ENCODE peak calls at places on chromosome 18, in seven cellular contexts. One of them, this sample, is unnamed.

GRCh38 chr18:49778826-49779465 is 34.4 kb downstream of the ACAA2 start:
- DNase-seq in esophagus squamous epithelium: no peak
- DNase-seq in H54: no peak
- DNase-seq in A549: no peak
- DNase-seq in K562: no peak
- DNase-seq in breast epithelium: no peak
- DNase-seq in tibial nerve: no peak
- DNase-seq in this sample: no peak

GRCh38 chr18:435940-436339 is 64.6 kb downstream of the COLEC12 start:
- DNase-seq in esophagus squamous epithelium: no peak
- DNase-seq in H54: no peak
- DNase-seq in A549: no peak
- DNase-seq in K562: no peak
- DNase-seq in breast epithelium: no peak
- DNase-seq in tibial nerve: no peak
- DNase-seq in this sample: no peak

GRCh38 chr18:61720496-61720895 is 172.3 kb downstream of the RNF152 start:
- DNase-seq in esophagus squamous epithelium: no peak
- DNase-seq in H54: no peak
- DNase-seq in A549: no peak
- DNase-seq in K562: no peak
- DNase-seq in breast epithelium: no peak
- DNase-seq in tibial nerve: no peak
- DNase-seq in this sample: no peak

GRCh38 chr18:69518989-69519388 is 118.3 kb downstream of the DOK6 start:
- DNase-seq in esophagus squamous epithelium: no peak
- DNase-seq in H54: no peak
- DNase-seq in A549: no peak
- DNase-seq in K562: no peak
- DNase-seq in breast epithelium: no peak
- DNase-seq in tibial nerve: no peak
- DNase-seq in this sample: no peak

GRCh38 chr18:78739115-78739514 is 240.5 kb upstream of the SALL3 start:
- DNase-seq in esophagus squamous epithelium: no peak
- DNase-seq in H54: no peak
- DNase-seq in A549: no peak
- DNase-seq in K562: no peak
- DNase-seq in breast epithelium: no peak
- DNase-seq in tibial nerve: no peak
- DNase-seq in this sample: no peak

GRCh38 chr18:23578891-23579653 is 7.2 kb downstream of the NPC1 start:
- DNase-seq in esophagus squamous epithelium: no peak
- DNase-seq in H54: no peak
- DNase-seq in A549: no peak
- DNase-seq in K562: no peak
- DNase-seq in breast epithelium: no peak
- DNase-seq in tibial nerve: no peak
- DNase-seq in this sample: no peak

GRCh38 chr18:13574761-13575160 is 151.6 kb downstream of the FAM210A start:
- DNase-seq in esophagus squamous epithelium: no peak
- DNase-seq in H54: no peak
- DNase-seq in A549: no peak
- DNase-seq in K562: no peak
- DNase-seq in breast epithelium: no peak
- DNase-seq in tibial nerve: no peak
- DNase-seq in this sample: no peak

GRCh38 chr18:2686349-2686968 is 30.9 kb downstream of the SMCHD1 start:
- DNase-seq in esophagus squamous epithelium: no peak
- DNase-seq in H54: no peak
- DNase-seq in A549: no peak
- DNase-seq in K562: no peak
- DNase-seq in breast epithelium: no peak
- DNase-seq in tibial nerve: no peak
- DNase-seq in this sample: no peak

GRCh38 chr18:56627991-56628390 is 10.4 kb downstream of the TXNL1 start:
- DNase-seq in esophagus squamous epithelium: no peak
- DNase-seq in H54: no peak
- DNase-seq in A549: no peak
- DNase-seq in K562: no peak
- DNase-seq in breast epithelium: no peak
- DNase-seq in tibial nerve: no peak
- DNase-seq in this sample: no peak

GRCh38 chr18:74153377-74153776 is 5.1 kb downstream of the TIMM21 start:
- DNase-seq in esophagus squamous epithelium: no peak
- DNase-seq in H54: no peak
- DNase-seq in A549: no peak
- DNase-seq in K562: no peak
- DNase-seq in breast epithelium: no peak
- DNase-seq in tibial nerve: no peak
- DNase-seq in this sample: no peak

GRCh38 chr18:25503567-25504081 is 151.7 kb upstream of the ZNF521 start:
- DNase-seq in esophagus squamous epithelium: no peak
- DNase-seq in H54: no peak
- DNase-seq in A549: peak
- DNase-seq in K562: no peak
- DNase-seq in breast epithelium: peak
- DNase-seq in tibial nerve: peak
- DNase-seq in this sample: peak

GRCh38 chr18:67417864-67418523 is 98.5 kb downstream of the DSEL start:
- DNase-seq in esophagus squamous epithelium: no peak
- DNase-seq in H54: peak
- DNase-seq in A549: peak
- DNase-seq in K562: peak
- DNase-seq in breast epithelium: no peak
- DNase-seq in tibial nerve: no peak
- DNase-seq in this sample: peak

GRCh38 chr18:3345452-3345851 is 83.5 kb downstream of the MYL12B start:
- DNase-seq in esophagus squamous epithelium: no peak
- DNase-seq in H54: no peak
- DNase-seq in A549: no peak
- DNase-seq in K562: no peak
- DNase-seq in breast epithelium: no peak
- DNase-seq in tibial nerve: no peak
- DNase-seq in this sample: no peak

GRCh38 chr18:56162316-56162715 is 476.1 kb downstream of the TXNL1 start:
- DNase-seq in esophagus squamous epithelium: no peak
- DNase-seq in H54: no peak
- DNase-seq in A549: no peak
- DNase-seq in K562: no peak
- DNase-seq in breast epithelium: no peak
- DNase-seq in tibial nerve: no peak
- DNase-seq in this sample: no peak

GRCh38 chr18:42413870-42414269 is 458.8 kb downstream of the PIK3C3 start:
- DNase-seq in esophagus squamous epithelium: no peak
- DNase-seq in H54: no peak
- DNase-seq in A549: no peak
- DNase-seq in K562: no peak
- DNase-seq in breast epithelium: no peak
- DNase-seq in tibial nerve: no peak
- DNase-seq in this sample: no peak

GRCh38 chr18:2981212-2981728 is 31.7 kb downstream of the LPIN2 start:
- DNase-seq in esophagus squamous epithelium: no peak
- DNase-seq in H54: peak
- DNase-seq in A549: peak
- DNase-seq in K562: no peak
- DNase-seq in breast epithelium: no peak
- DNase-seq in tibial nerve: no peak
- DNase-seq in this sample: no peak

GRCh38 chr18:3593381-3593903 is 143.5 kb downstream of the TGIF1 start:
- DNase-seq in esophagus squamous epithelium: no peak
- DNase-seq in H54: peak
- DNase-seq in A549: no peak
- DNase-seq in K562: peak
- DNase-seq in breast epithelium: peak
- DNase-seq in tibial nerve: no peak
- DNase-seq in this sample: no peak

GRCh38 chr18:12423820-12424219 is 16.1 kb downstream of the PRELID3A start:
- DNase-seq in esophagus squamous epithelium: no peak
- DNase-seq in H54: no peak
- DNase-seq in A549: no peak
- DNase-seq in K562: no peak
- DNase-seq in breast epithelium: no peak
- DNase-seq in tibial nerve: no peak
- DNase-seq in this sample: no peak

GRCh38 chr18:61954347-61954746 is 61.5 kb upstream of the RNF152 start:
- DNase-seq in esophagus squamous epithelium: no peak
- DNase-seq in H54: no peak
- DNase-seq in A549: no peak
- DNase-seq in K562: no peak
- DNase-seq in breast epithelium: no peak
- DNase-seq in tibial nerve: no peak
- DNase-seq in this sample: no peak

GRCh38 chr18:48539406-48540328 is 836 bp downstream of the CTIF start:
- DNase-seq in esophagus squamous epithelium: no peak
- DNase-seq in H54: no peak
- DNase-seq in A549: peak
- DNase-seq in K562: peak
- DNase-seq in breast epithelium: peak
- DNase-seq in tibial nerve: peak
- DNase-seq in this sample: peak

GRCh38 chr18:48542513-48543181 is 3.8 kb downstream of the CTIF start:
- DNase-seq in esophagus squamous epithelium: no peak
- DNase-seq in H54: no peak
- DNase-seq in A549: no peak
- DNase-seq in K562: peak
- DNase-seq in breast epithelium: peak
- DNase-seq in tibial nerve: no peak
- DNase-seq in this sample: peak

GRCh38 chr18:48540329-48541025 is 1.6 kb downstream of the CTIF start:
- DNase-seq in esophagus squamous epithelium: peak
- DNase-seq in H54: peak
- DNase-seq in A549: peak
- DNase-seq in K562: peak
- DNase-seq in breast epithelium: peak
- DNase-seq in tibial nerve: peak
- DNase-seq in this sample: peak

GRCh38 chr18:48541747-48542108 is 2.9 kb downstream of the CTIF start:
- DNase-seq in esophagus squamous epithelium: no peak
- DNase-seq in H54: no peak
- DNase-seq in A549: no peak
- DNase-seq in K562: no peak
- DNase-seq in breast epithelium: no peak
- DNase-seq in tibial nerve: no peak
- DNase-seq in this sample: no peak

GRCh38 chr18:48541026-48541746 is 2.4 kb downstream of the CTIF start:
- DNase-seq in esophagus squamous epithelium: no peak
- DNase-seq in H54: peak
- DNase-seq in A549: peak
- DNase-seq in K562: peak
- DNase-seq in breast epithelium: peak
- DNase-seq in tibial nerve: peak
- DNase-seq in this sample: peak
- TF ChIP-seq POLR2A in esophagus squamous epithelium: peak
- TF ChIP-seq POLR2A in H54: peak
- TF ChIP-seq POLR2A in A549: no peak
- TF ChIP-seq POLR2A in K562: peak
- TF ChIP-seq POLR2A in breast epithelium: peak
- TF ChIP-seq POLR2A in tibial nerve: no peak
- TF ChIP-seq POLR2A in this sample: peak

GRCh38 chr18:22194151-22194598 is 24.8 kb downstream of the GATA6 start:
- DNase-seq in esophagus squamous epithelium: no peak
- DNase-seq in H54: no peak
- DNase-seq in A549: no peak
- DNase-seq in K562: peak
- DNase-seq in breast epithelium: no peak
- DNase-seq in tibial nerve: no peak
- DNase-seq in this sample: no peak
- TF ChIP-seq POLR2A in esophagus squamous epithelium: no peak
- TF ChIP-seq POLR2A in H54: no peak
- TF ChIP-seq POLR2A in A549: no peak
- TF ChIP-seq POLR2A in K562: peak
- TF ChIP-seq POLR2A in breast epithelium: no peak
- TF ChIP-seq POLR2A in tibial nerve: no peak
- TF ChIP-seq POLR2A in this sample: no peak

DNA sequence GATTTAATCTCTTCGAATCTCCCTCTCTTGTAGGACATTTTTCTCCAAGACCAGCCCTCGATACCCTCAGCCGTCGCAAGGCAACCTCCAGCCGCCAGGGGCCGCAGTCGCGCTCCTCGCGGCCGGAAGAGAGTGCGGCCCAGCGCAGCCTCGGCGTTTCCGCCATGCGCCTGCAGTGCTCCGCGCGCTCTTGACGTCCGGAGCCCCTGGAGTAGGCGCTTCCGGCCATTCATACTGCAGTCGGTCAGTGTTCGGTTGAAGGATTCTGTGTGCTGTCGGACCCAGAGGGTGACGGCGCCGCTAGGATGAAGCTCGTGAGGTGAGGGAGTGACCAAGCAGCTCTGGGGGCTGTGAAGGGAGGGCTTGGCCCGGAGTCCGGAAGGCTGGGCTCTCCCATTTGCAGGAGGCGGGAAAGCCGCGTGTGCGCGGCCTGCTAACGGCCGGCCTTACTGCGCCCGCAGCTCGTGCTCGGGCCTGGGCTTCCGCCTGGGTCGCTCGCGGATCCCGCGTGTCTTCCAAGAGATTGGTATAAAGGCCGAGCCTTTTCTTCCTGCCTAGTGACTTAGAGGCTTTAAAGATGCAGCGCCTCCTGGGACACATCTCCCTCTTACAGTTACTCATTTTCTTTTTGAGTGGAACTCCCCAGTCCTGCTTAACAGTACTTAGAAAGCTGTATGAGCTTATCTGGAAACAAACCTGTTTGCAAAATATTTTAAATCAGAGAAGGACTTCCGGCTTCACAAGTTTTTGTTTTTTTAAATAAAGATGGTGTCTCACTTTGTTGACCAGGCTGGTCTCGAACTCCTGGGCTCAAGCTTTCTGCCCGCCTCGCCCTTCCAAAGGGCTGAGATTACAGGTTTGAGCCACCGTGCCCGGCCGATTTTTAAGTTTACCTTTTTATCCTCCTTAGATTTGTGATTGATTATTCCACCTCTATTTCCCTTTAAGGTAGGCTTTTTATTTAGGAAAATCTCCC is at the start of gene SNRPD1:
- DNase-seq in esophagus squamous epithelium: peak
- DNase-seq in H54: peak
- DNase-seq in A549: peak
- DNase-seq in K562: peak
- DNase-seq in breast epithelium: peak
- DNase-seq in tibial nerve: peak
- DNase-seq in this sample: peak
- TF ChIP-seq POLR2A in esophagus squamous epithelium: peak
- TF ChIP-seq POLR2A in H54: peak
- TF ChIP-seq POLR2A in A549: peak
- TF ChIP-seq POLR2A in K562: peak
- TF ChIP-seq POLR2A in breast epithelium: no peak
- TF ChIP-seq POLR2A in tibial nerve: no peak
- TF ChIP-seq POLR2A in this sample: peak

DNA sequence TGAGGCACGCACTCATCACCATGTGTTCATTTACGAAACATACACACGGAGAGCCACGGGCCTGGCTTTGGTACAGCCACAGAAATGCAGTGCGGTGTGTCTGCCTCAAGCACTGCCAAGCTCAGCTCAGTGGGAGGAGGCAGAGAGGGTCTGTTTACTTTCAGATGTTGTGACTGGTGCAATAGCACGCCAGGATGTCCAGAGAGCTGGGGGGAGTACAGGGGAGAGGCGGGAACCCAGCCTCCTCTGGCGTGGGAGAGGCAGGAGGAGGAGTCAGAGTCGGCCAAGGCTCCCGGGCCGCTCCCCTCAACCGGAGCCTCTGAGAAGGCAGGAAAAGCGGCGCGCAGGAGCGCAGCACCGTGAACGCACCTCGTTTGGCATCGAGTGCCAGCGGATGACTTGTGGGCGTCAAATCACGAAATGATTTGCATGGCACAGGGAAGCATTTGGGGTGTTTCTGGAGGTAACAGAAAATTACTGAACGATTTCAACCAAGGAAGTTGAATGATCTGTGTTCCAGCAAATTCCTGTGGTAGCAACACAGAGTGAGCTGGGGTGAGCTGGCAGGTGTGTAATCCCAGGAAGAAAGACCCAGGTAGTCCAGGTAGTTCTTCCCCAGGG is 143.0 kb downstream of the ZNF516 start:
- DNase-seq in esophagus squamous epithelium: no peak
- DNase-seq in H54: no peak
- DNase-seq in A549: peak
- DNase-seq in K562: no peak
- DNase-seq in breast epithelium: peak
- DNase-seq in tibial nerve: peak
- DNase-seq in this sample: peak
- TF ChIP-seq POLR2A in esophagus squamous epithelium: no peak
- TF ChIP-seq POLR2A in H54: no peak
- TF ChIP-seq POLR2A in A549: no peak
- TF ChIP-seq POLR2A in K562: no peak
- TF ChIP-seq POLR2A in breast epithelium: no peak
- TF ChIP-seq POLR2A in tibial nerve: no peak
- TF ChIP-seq POLR2A in this sample: no peak